ENCODE peak calls at places on chromosome 4, in four cellular contexts. One of them, this sample, is unnamed.

GRCh38 chr4:10006604-10007435 is 14.5 kb downstream of the SLC2A9 start:
- DNase-seq in activated B cell treated with CpG ODN at 0.5 μM for 24 hours: no peak
- DNase-seq in tibial nerve: no peak
- DNase-seq in T1000: no peak
- DNase-seq in this sample: no peak

GRCh38 chr4:74755486-74755885 is 38.8 kb downstream of the BTC start:
- DNase-seq in activated B cell treated with CpG ODN at 0.5 μM for 24 hours: no peak
- DNase-seq in tibial nerve: no peak
- DNase-seq in T1000: no peak
- DNase-seq in this sample: no peak

GRCh38 chr4:113869743-113870375 is 108.3 kb upstream of the CAMK2D start:
- DNase-seq in activated B cell treated with CpG ODN at 0.5 μM for 24 hours: peak; percentile 40
- DNase-seq in tibial nerve: no peak
- DNase-seq in T1000: no peak
- DNase-seq in this sample: no peak

GRCh38 chr4:41389356-41389755 is 132.6 kb downstream of the UCHL1 start:
- DNase-seq in activated B cell treated with CpG ODN at 0.5 μM for 24 hours: no peak
- DNase-seq in tibial nerve: no peak
- DNase-seq in T1000: no peak
- DNase-seq in this sample: no peak

GRCh38 chr4:178423366-178423765 is 981.1 kb upstream of the AGA start:
- DNase-seq in activated B cell treated with CpG ODN at 0.5 μM for 24 hours: no peak
- DNase-seq in tibial nerve: no peak
- DNase-seq in T1000: no peak
- DNase-seq in this sample: no peak

GRCh38 chr4:24603343-24603742 is 19.0 kb upstream of the DHX15 start:
- DNase-seq in activated B cell treated with CpG ODN at 0.5 μM for 24 hours: no peak
- DNase-seq in tibial nerve: no peak
- DNase-seq in T1000: no peak
- DNase-seq in this sample: no peak

GRCh38 chr4:21752616-21753015 is 196.0 kb downstream of the KCNIP4 start:
- DNase-seq in activated B cell treated with CpG ODN at 0.5 μM for 24 hours: no peak
- DNase-seq in tibial nerve: no peak
- DNase-seq in T1000: no peak
- DNase-seq in this sample: no peak

GRCh38 chr4:1375051-1375721 is 28.2 kb downstream of the UVSSA start:
- DNase-seq in activated B cell treated with CpG ODN at 0.5 μM for 24 hours: no peak
- DNase-seq in tibial nerve: no peak
- DNase-seq in T1000: no peak
- DNase-seq in this sample: no peak

GRCh38 chr4:106395582-106395981 is 27.0 kb upstream of the GIMD1 start:
- DNase-seq in activated B cell treated with CpG ODN at 0.5 μM for 24 hours: no peak
- DNase-seq in tibial nerve: no peak
- DNase-seq in T1000: no peak
- DNase-seq in this sample: no peak

GRCh38 chr4:9944431-9945425 is 76.6 kb downstream of the SLC2A9 start:
- DNase-seq in activated B cell treated with CpG ODN at 0.5 μM for 24 hours: no peak
- DNase-seq in tibial nerve: no peak
- DNase-seq in T1000: no peak
- DNase-seq in this sample: no peak

GRCh38 chr4:4697584-4697983 is 155.7 kb upstream of the STX18 start:
- DNase-seq in activated B cell treated with CpG ODN at 0.5 μM for 24 hours: no peak
- DNase-seq in tibial nerve: no peak
- DNase-seq in T1000: no peak
- DNase-seq in this sample: no peak